ENCODE peak calls at places on chromosomes 13 and 19, in eight cellular contexts. A is ELR; D is activated naive CD4-positive, alpha-beta T cell; P is activated CD4-positive, alpha-beta T cell treated with anti-CD3 and anti-CD28 coated beads, Interleukin-2, amount 10 ng/mL, durations not matched to agents 7 days and 5 days; T is COR-L47; J is T-helper 1 cell; Y is hepatic stellate cell; Z is GM23248. K is an unnamed sample.

GRCh38 chr19:4676955-4677731 is 7.0 kb upstream of the MYDGF start:
- DNase-seq in P (peak; percentile 24), Y (peak; percentile 43), J (no peak), D (no peak), T (peak; percentile 46), Z (peak; percentile 67), A (peak; percentile 68), K (peak; percentile 34)

GRCh38 chr13:52703482-52703881 is 36.1 kb downstream of the CNMD start:
- DNase-seq in Z (no peak), A (no peak), P (no peak), T (peak; percentile 25), Y (no peak), D (no peak), J (no peak), K (peak; percentile 50)

GRCh38 chr13:37070145-37070695 is 10.7 kb upstream of the SUPT20H start:
- DNase-seq in Y (no peak), P (no peak), T (no peak), Z (no peak), A (no peak), J (no peak), D (no peak), K (no peak)

GRCh38 chr19:49556412-49557398 is 23.7 kb downstream of the NOSIP start:
- DNase-seq in T (no peak), A (no peak), J (peak; percentile 39), P (peak; percentile 33), Y (no peak), D (peak; percentile 45), Z (no peak), K (no peak)

GRCh38 chr13:52412128-52412527 is 6.2 kb upstream of the THSD1 start:
- DNase-seq in P (no peak), A (no peak), D (no peak), Z (no peak), Y (no peak), J (no peak), T (no peak), K (no peak)

GRCh38 chr19:7869453-7869909 is 4.7 kb downstream of the PRR36 start:
- DNase-seq in Y (no peak), J (peak; percentile 67), T (no peak), A (peak; percentile 54), Z (peak; percentile 67), P (peak; percentile 75), D (peak; percentile 82), K (no peak)

GRCh38 chr13:99119686-99120085 is 81.0 kb upstream of the UBAC2 start:
- DNase-seq in Y (no peak), D (no peak), J (no peak), Z (no peak), T (no peak), A (no peak), P (no peak), K (no peak)

GRCh38 chr13:77143325-77143907 is 116.5 kb upstream of the FBXL3 start:
- DNase-seq in Y (no peak), A (peak; percentile 12), Z (peak; percentile 25), J (no peak), T (no peak), D (no peak), P (no peak), K (peak; percentile 4)

GRCh38 chr13:46860734-46861133 is 36.1 kb downstream of the HTR2A start:
- DNase-seq in A (no peak), D (no peak), Z (peak; percentile 49), J (no peak), Y (no peak), T (no peak), P (no peak), K (no peak)

GRCh38 chr13:91389186-91389585 is 9.2 kb upstream of the GPC5 start:
- DNase-seq in J (no peak), D (no peak), Y (no peak), Z (no peak), P (no peak), T (no peak), A (no peak), K (no peak)